ENCODE peak calls at places on chromosome 17, in seven cellular contexts. A is tibial artery; R is neural progenitor cell; I is pancreas; P is Peyer's patch; Q is effector memory CD4-positive, alpha-beta T cell; T is DND-41. H is an unnamed sample. For H3K9me3 and H3K27me3, the result is how much of the 10 kb centered on the place peaks cover.

GRCh38 chr17:27873746-27874145 is 19.4 kb downstream of the LYRM9 start:
- DNase-seq in T (no peak), P (no peak), I (no peak), Q (no peak), R (no peak), A (no peak), H (no peak)

GRCh38 chr17:7260601-7261376 is 1.5 kb downstream of the CLDN7 start:
- DNase-seq in P (peak), Q (no peak), R (peak), I (peak), A (no peak), T (no peak), H (no peak)

GRCh38 chr17:67393809-67394418 is 16.8 kb downstream of the PITPNC1 start:
- DNase-seq in A (no peak), Q (no peak), P (no peak), R (no peak), T (no peak), I (no peak), H (no peak)

GRCh38 chr17:83182620-83183063 is 103.2 kb downstream of the METRNL start:
- DNase-seq in R (no peak), A (peak), P (peak), T (no peak), Q (no peak), I (peak), H (no peak)

GRCh38 chr17:74332763-74333220 is 6.8 kb downstream of the KIF19 start:
- DNase-seq in R (peak), Q (no peak), A (no peak), P (no peak), T (no peak), I (no peak), H (no peak)

GRCh38 chr17:18033442-18034099 is 5.4 kb downstream of the ATPAF2 start:
- DNase-seq in T (peak), I (no peak), P (peak), Q (peak), A (no peak), R (peak), H (peak)

GRCh38 chr17:77801545-77802332 is 156.8 kb upstream of the TNRC6C start:
- DNase-seq in Q (no peak), T (no peak), A (no peak), P (no peak), R (peak), I (peak), H (no peak)

GRCh38 chr17:78529251-78529650 is 47.9 kb downstream of the DNAH17 start:
- DNase-seq in A (no peak), T (no peak), I (no peak), P (no peak), Q (no peak), R (no peak), H (no peak)

GRCh38 chr17:55437165-55437605 is 15.6 kb upstream of the MMD start:
- DNase-seq in R (peak), A (no peak), Q (no peak), I (no peak), T (peak), P (peak), H (no peak)

GRCh38 chr17:7307686-7308624 is 527 bp downstream of the EIF5A start:
- DNase-seq in A (no peak), P (no peak), R (peak), Q (peak), T (peak), I (peak), H (peak)

GRCh38 chr17:6070895-6071511 is 824 bp downstream of the WSCD1 start:
- DNase-seq in Q (no peak), P (no peak), I (peak), A (no peak), T (no peak), R (peak), H (no peak)

GRCh38 chr17:53721101-53721500 is 101.6 kb upstream of the KIF2B start:
- DNase-seq in T (no peak), R (no peak), P (no peak), Q (no peak), I (no peak), A (no peak), H (no peak)

GRCh38 chr17:2192367-2193028 is 111.1 kb downstream of the SMG6 start:
- DNase-seq in I (no peak), R (no peak), A (no peak), P (peak), Q (no peak), T (peak), H (peak)

DNA sequence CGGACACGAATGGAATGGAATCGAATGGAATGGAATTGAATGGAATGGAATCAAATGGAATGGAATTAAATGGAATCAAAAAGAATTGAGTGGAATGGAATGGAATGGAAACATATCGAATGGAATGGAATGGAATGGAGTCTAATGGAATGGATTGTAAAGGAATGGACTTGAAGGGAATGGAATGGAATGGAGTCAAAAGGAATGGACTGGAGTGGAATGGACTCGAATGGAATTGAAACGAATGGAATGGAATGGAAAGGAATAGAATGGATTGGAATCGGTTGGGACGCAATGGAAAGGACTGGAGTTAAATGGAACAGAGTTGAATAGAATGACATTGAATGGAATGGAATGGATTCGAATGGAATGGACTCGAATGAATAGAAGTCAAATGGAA is 486.9 kb upstream of the WSB1 start:
- DNase-seq in R (no peak), A (no peak), T (no peak), I (no peak), P (no peak), Q (no peak), H (no peak)
- H3K9me3 ChIP-seq in R (half or more), A (under half), T (half or more), I (under half), P (under half), Q (under half), H (half or more)

GRCh38 chr17:34567665-34568064 is 11.7 kb upstream of the TMEM132E start:
- DNase-seq in P (no peak), I (no peak), Q (no peak), A (no peak), R (no peak), T (no peak), H (no peak)
- H3K27me3 ChIP-seq in P (under half), I (under half), Q (under half), A (half or more), R (half or more), T (under half), H (under half)

GRCh38 chr17:56594528-56595418 is 1.3 kb downstream of the NOG start:
- DNase-seq in R (peak), A (no peak), T (peak), I (peak), Q (no peak), P (no peak), H (peak)
- H3K4me3 ChIP-seq in R (peak), A (peak), T (no peak), I (peak), Q (peak), P (peak), H (peak)

GRCh38 chr17:61701978-61702377 is 111.0 kb upstream of the NACA2 start:
- DNase-seq in Q (no peak), A (no peak), T (no peak), P (no peak), R (no peak), I (no peak), H (no peak)
- H3K9me3 ChIP-seq in Q (under half), A (under half), T (under half), P (under half), R (under half), I (under half), H (under half)